ENCODE peak calls at places on chromosomes 7 and 10, in four cellular contexts. T, K, Y and G are unnamed samples. For H3K4me1, the result is how much of the 10 kb centered on the place peaks cover.

GRCh38 chr10:77911535-77912123 is 14.9 kb downstream of the DLG5 start:
- DNase-seq in T (no peak), K (peak), Y (no peak), G (no peak)

GRCh38 chr10:86127274-86127819 is 239.2 kb downstream of the GRID1 start:
- DNase-seq in T (no peak), K (no peak), Y (no peak), G (no peak)

GRCh38 chr7:139078399-139078798 is 31.1 kb downstream of the ZC3HAV1 start:
- DNase-seq in T (no peak), K (no peak), Y (no peak), G (no peak)

GRCh38 chr10:62166331-62167154 is 102.1 kb downstream of the RTKN2 start:
- DNase-seq in T (peak), K (no peak), Y (peak), G (no peak)

GRCh38 chr7:4739528-4739992 is 35.9 kb upstream of the AP5Z1 start:
- DNase-seq in T (no peak), K (peak), Y (no peak), G (no peak)

GRCh38 chr10:12214763-12215218 is 18.8 kb downstream of the CDC123 start:
- DNase-seq in T (peak), K (peak), Y (no peak), G (no peak)

GRCh38 chr10:116787893-116788665 is 45.7 kb upstream of the HSPA12A start:
- DNase-seq in T (peak), K (peak), Y (peak), G (peak)

GRCh38 chr7:70739646-70740045 is 392.3 kb upstream of the GALNT17 start:
- DNase-seq in T (no peak), K (no peak), Y (no peak), G (no peak)

GRCh38 chr10:33237736-33238624 is 96.5 kb downstream of the NRP1 start:
- DNase-seq in T (no peak), K (no peak), Y (no peak), G (no peak)

GRCh38 chr10:116765549-116766162 is 23.3 kb upstream of the HSPA12A start:
- DNase-seq in T (peak), K (peak), Y (no peak), G (peak)

GRCh38 chr10:124062390-124062789 is 31.0 kb downstream of the CHST15 start:
- DNase-seq in T (no peak), K (no peak), Y (no peak), G (no peak)
- H3K4me1 ChIP-seq in T (under half), K (half or more), Y (under half), G (under half)

DNA sequence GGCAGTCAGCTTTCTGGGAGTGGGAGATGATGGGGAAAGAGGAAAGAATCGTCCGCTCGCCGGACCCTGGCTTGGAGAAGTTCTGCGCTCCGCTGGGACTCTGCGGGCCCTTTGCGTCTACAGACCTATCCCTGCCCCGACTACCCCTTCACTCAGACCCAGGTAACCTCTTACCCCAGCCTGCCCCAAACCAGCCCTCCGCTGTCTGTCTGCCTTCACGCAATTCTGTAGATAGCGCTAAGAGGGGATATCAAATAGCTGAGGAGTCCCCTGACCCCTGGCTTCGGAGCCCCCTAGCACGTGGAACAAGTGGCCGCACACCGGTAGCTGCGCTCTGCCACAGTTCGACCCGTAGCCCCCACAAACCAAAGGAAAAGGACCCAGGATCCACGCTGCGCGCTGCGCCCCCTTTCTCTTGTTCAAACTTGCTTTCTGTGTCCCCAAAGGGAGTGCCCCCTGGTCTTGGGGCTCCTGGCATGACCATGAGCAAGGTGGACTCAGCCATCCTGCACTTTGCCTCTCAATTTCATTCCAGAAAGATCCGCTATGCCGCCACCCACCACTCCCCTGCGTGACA is 7.0 kb downstream of the HOXA4 start:
- DNase-seq in T (no peak), K (no peak), Y (no peak), G (no peak)
- H3K4me1 ChIP-seq in T (half or more), K (under half), Y (under half), G (half or more)

DNA sequence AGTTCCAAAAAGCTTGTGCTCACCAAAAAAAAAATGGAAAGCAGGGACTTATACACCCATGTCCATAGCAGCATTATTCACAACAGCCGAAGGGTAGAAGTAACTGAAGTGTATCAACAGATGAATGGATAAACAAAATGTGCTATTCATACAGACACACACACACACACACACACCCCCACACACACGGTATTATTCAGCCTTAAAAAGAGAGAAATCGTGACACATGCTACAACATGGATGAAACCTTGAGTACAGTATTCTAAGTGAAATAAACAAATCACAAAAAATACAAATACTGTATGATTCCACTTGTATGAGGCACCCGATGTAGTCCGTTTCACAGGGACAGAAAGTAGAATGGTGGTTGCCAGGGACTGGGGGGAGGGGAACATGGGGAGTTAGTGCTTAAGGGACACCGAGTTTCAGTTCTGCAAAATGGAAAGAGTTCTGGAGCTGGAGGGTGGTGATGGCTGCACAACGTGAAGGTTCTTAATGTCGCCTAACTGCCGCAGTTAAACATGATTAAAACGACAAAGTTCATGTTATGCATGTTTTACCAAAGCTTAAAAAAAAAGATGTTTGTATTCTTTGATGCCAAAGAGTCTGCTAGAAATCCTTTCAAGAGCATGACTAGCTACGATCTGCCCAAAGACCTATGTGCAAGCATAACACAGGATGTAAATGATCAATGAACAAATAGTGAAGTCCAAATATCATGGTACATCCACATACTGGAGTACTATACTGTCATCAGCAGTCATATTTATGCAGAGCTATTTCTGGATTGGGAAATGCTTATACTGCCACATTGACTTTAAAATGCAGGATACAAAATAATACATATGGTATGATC is 7.2 kb downstream of the TNS3 start:
- DNase-seq in T (peak), K (peak), Y (no peak), G (no peak)
- H3K4me1 ChIP-seq in T (half or more), K (half or more), Y (half or more), G (half or more)

GRCh38 chr10:102615361-102615760 is 28.9 kb upstream of the TRIM8 start:
- DNase-seq in T (no peak), K (no peak), Y (peak), G (no peak)
- H3K4me1 ChIP-seq in T (half or more), K (under half), Y (half or more), G (under half)

GRCh38 chr7:28181921-28182517 is 1.4 kb upstream of the JAZF1 start:
- DNase-seq in T (no peak), K (peak), Y (no peak), G (no peak)
- H3K4me1 ChIP-seq in T (under half), K (under half), Y (under half), G (under half)

GRCh38 chr7:47571355-47572100 is 10.4 kb downstream of the TNS3 start:
- DNase-seq in T (peak), K (peak), Y (peak), G (peak)

GRCh38 chr7:47570649-47571050 is 11.3 kb downstream of the TNS3 start:
- DNase-seq in T (no peak), K (peak), Y (no peak), G (no peak)

GRCh38 chr7:47573758-47574472 is 8.0 kb downstream of the TNS3 start:
- DNase-seq in T (no peak), K (peak), Y (no peak), G (peak)

GRCh38 chr7:47572939-47573757 is 8.8 kb downstream of the TNS3 start:
- DNase-seq in T (no peak), K (no peak), Y (no peak), G (no peak)

GRCh38 chr7:47572101-47572460 is 9.8 kb downstream of the TNS3 start:
- DNase-seq in T (peak), K (no peak), Y (no peak), G (peak)
- H3K4me1 ChIP-seq in T (half or more), K (half or more), Y (half or more), G (half or more)

DNA sequence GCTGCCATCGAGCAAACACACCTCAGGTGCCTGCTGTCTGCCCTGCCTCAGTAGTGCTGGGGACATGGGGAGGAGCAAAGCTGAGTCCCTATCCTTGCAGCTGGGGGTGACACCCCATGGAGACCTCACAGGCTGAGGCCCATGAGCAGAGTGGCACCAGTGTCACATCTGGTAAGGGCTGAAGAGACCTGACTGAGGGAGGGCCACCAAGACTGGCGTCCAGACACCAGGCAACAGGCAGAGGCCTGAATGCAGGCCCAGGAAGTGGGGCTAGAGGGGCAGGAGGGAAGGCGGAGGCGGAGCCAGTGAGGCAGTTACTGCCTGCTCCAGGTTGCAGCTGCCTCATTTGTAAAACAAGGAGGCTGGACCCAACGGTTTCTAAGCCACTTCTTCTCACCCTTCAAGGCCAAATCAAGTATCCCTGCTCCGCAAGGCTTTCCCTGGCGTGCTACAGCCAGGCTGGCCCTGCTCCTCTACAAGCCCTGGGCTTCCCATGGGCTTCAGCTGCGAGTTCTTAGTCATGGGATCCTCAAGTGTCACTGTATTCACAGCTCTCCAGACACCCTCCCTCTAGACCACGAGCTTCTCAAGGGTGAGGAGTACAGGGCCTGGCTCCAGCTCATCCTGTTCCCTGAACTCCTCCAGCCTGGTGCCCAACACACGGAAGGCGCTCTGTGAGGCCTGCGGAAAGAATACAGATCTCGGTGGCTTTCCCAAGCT is 39.0 kb downstream of the FAM53B start:
- DNase-seq in T (no peak), K (no peak), Y (no peak), G (peak)
- H3K4me1 ChIP-seq in T (half or more), K (half or more), Y (half or more), G (half or more)

DNA sequence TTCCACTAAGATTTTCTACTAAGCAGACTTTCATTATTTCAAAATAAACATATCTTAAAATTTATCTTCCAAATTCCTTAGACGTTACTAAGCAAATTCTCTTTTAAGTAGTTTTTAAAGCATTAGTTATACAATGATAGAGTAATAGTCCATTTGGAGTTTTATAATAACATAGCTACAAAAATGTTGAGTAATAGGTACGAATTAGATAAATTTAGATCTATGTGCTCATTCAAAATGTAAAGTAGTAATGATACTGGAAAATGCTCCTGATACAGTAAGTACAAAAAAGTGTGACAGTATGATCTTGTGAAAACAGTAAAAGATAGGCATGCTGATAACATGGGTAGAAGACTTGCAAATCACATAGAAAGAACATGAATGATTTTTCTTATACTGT is 4.5 kb downstream of the DMTF1 start:
- DNase-seq in T (no peak), K (no peak), Y (no peak), G (no peak)
- H3K4me1 ChIP-seq in T (under half), K (under half), Y (half or more), G (under half)